ENCODE peak calls at places on chromosomes 12 and 14, in ten cellular contexts. L is endothelial cell of umbilical vein, A is HCT116, Y is K562, G is GM23338, Z is transverse colon, S is sigmoid colon, M is HL-60, T is GM12878, X is SK-N-SH. B is an unnamed sample.

GRCh38 chr12:73678335-73678734 is 859.3 kb upstream of the ATXN7L3B start:
- DNase-seq in L (no peak), A (no peak), Y (no peak), G (no peak), Z (no peak), S (no peak), M (no peak), T (no peak), X (no peak), B (no peak)

GRCh38 chr12:91327889-91328288 is 145.3 kb upstream of the DCN start:
- DNase-seq in L (no peak), A (no peak), Y (no peak), G (no peak), Z (no peak), S (no peak), M (no peak), T (no peak), X (no peak), B (no peak)

GRCh38 chr14:68285421-68286179 is 466.0 kb downstream of the RAD51B start:
- DNase-seq in L (no peak), A (no peak), Y (no peak), G (no peak), Z (peak), S (no peak), M (peak), T (peak), X (no peak), B (peak)

GRCh38 chr12:45235087-45236025 is 19.5 kb downstream of the ANO6 start:
- DNase-seq in L (peak), A (peak), Y (no peak), G (peak), Z (no peak), S (peak), M (peak), T (no peak), X (no peak), B (peak)

GRCh38 chr12:79690606-79691298 is at the start of gene PAWR:
- DNase-seq in L (peak), A (peak), Y (no peak), G (peak), Z (peak), S (peak), M (no peak), T (no peak), X (peak), B (peak)

GRCh38 chr12:114888458-114888857 is 204.5 kb upstream of the TBX3 start:
- DNase-seq in L (no peak), A (no peak), Y (no peak), G (no peak), Z (peak), S (no peak), M (no peak), T (no peak), X (no peak), B (no peak)

GRCh38 chr12:3236345-3237153 is 159.4 kb downstream of the TSPAN9 start:
- DNase-seq in L (peak), A (peak), Y (peak), G (peak), Z (peak), S (no peak), M (no peak), T (no peak), X (peak), B (no peak)

GRCh38 chr12:79082595-79082994 is 218.0 kb downstream of the SYT1 start:
- DNase-seq in L (no peak), A (no peak), Y (no peak), G (peak), Z (no peak), S (no peak), M (no peak), T (no peak), X (no peak), B (no peak)

DNA sequence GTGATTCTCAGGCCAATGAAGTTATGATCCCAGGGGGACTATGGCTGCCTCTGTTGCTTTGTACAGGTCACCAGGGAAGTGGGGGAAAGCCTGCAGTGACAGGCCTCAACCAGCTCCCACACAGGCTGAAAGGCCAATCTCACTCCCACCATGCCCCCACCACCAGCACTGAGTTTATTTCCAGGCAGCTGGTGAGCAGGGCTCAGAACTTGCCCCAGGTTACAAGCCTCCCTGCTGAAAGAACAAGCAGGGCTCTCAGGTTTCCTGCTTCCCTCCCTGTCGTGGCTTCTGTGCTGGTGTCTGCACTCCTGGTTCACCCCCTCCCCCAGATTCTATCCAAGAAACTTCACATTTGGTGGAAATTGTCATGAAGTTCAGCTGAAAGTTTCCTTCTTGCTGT is 260.3 kb downstream of the CCDC59 start:
- DNase-seq in L (no peak), A (no peak), Y (no peak), G (no peak), Z (no peak), S (no peak), M (no peak), T (no peak), X (no peak), B (no peak)
- TF ChIP-seq CTCF in L (no peak), A (no peak), Y (no peak), G (no peak), Z (no peak), S (no peak), M (no peak), T (no peak), X (no peak), B (no peak)

DNA sequence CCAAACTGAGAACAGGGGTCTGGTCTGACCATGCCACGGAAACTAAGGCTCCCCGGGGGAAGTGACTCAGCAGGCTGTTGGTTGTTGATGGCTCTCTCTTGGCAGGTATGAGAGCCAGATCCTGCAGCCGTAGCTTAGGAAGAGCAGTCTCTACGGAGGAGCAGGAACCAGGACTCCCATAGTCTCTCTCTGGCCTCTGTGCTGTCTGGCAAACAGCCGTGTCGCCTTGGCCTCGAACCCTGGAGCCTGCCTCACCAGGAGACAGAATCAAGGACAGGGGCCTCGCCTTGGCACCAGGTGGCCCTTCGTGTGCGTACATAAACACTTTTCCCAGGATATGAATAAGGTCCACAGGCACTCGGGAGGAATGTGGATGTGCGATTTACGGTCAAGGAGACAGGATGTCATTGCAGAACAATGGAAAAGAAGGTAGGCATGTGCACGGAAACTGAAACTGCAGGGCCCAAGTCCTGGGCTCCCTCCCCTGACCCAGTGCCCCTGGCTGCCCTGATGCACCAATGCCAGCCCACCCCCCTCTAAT is 7.9 kb downstream of the VWF start:
- DNase-seq in L (peak), A (no peak), Y (no peak), G (no peak), Z (no peak), S (no peak), M (no peak), T (no peak), X (no peak), B (no peak)
- TF ChIP-seq POLR2AphosphoS5 in L (peak), A (no peak), Y (no peak), G (no peak), Z (no peak), S (no peak), M (no peak), T (no peak), X (no peak), B (peak)

DNA sequence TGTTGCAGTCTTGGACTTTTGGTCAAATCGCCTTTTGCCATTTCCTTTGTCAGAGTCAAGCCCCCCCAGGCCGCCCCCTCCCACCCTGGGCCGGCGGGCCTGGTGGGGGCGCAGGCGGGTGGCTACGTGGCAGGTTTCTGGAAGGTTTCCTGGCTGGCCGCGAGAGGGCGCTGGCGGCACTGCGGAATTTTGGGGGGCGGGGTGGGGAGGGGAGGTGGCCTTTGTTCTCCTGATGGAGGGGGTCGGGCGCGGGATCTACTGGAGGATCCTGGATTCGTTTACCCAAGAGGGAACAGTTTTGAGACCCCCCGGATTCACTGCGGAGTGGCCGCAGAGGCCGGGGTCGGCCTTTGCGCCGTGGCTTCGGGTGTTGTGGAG is 1.2 kb downstream of the MEG3 start:
- DNase-seq in L (peak), A (no peak), Y (no peak), G (no peak), Z (no peak), S (no peak), M (no peak), T (no peak), X (no peak), B (no peak)
- TF ChIP-seq CTCF in L (peak), A (no peak), Y (no peak), G (peak), Z (no peak), S (no peak), M (no peak), T (peak), X (no peak), B (no peak)

DNA sequence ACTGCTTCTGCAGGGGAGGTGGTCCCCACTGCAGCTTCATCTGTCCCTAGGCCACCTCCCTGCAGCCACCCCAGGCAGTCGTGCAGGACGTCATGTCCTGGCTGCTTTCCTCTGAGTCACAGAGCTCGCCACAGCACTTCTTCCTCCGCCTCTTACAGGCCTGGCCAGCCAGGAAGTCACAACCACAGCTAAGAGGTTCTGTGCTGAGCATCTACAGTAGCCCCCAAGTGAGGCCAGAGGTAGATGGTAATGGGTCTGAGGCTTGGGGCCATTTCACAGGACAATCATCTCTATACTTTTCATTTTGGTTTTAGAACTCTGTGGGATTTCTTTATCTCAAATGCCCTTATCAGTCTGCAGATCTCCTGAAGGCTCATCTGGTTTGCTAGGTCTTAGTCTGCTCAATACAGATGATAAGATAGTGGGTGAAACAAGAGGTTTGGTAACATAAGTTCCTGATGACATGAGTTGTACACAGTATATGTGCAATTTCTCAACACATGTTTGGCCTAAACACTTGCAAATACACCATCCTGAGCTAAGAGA is 106.4 kb downstream of the ARF6 start:
- DNase-seq in L (peak), A (peak), Y (no peak), G (no peak), Z (peak), S (peak), M (peak), T (no peak), X (peak), B (no peak)
- TF ChIP-seq POLR2AphosphoS5 in L (peak), A (peak), Y (no peak), G (no peak), Z (peak), S (no peak), M (no peak), T (peak), X (no peak), B (peak)

GRCh38 chr14:59190372-59190771 is 1.9 kb downstream of the DAAM1 start:
- DNase-seq in L (no peak), A (no peak), Y (peak), G (peak), Z (peak), S (no peak), M (peak), T (no peak), X (peak), B (no peak)
- TF ChIP-seq CTCF in L (no peak), A (peak), Y (no peak), G (peak), Z (no peak), S (no peak), M (no peak), T (peak), X (peak), B (no peak)

GRCh38 chr14:70567791-70568190 is 32.7 kb downstream of the MED6 start:
- DNase-seq in L (peak), A (peak), Y (peak), G (peak), Z (no peak), S (no peak), M (peak), T (no peak), X (peak), B (no peak)
- TF ChIP-seq POLR2AphosphoS5 in L (no peak), A (no peak), Y (no peak), G (no peak), Z (no peak), S (no peak), M (no peak), T (no peak), X (no peak), B (no peak)

GRCh38 chr14:50668008-50668851 is at the start of gene SAV1:
- DNase-seq in L (peak), A (peak), Y (peak), G (peak), Z (peak), S (peak), M (peak), T (no peak), X (peak), B (peak)

GRCh38 chr14:50666772-50667490 is 1.2 kb downstream of the SAV1 start:
- DNase-seq in L (peak), A (no peak), Y (no peak), G (peak), Z (peak), S (peak), M (peak), T (no peak), X (peak), B (no peak)

GRCh38 chr14:50669441-50669986 is 1.4 kb upstream of the SAV1 start:
- DNase-seq in L (peak), A (no peak), Y (no peak), G (peak), Z (no peak), S (no peak), M (no peak), T (no peak), X (no peak), B (no peak)

GRCh38 chr14:50668852-50669194 is 717 bp upstream of the SAV1 start:
- DNase-seq in L (no peak), A (no peak), Y (no peak), G (no peak), Z (no peak), S (no peak), M (no peak), T (no peak), X (no peak), B (no peak)

GRCh38 chr14:50667491-50668007 is 557 bp downstream of the SAV1 start:
- DNase-seq in L (no peak), A (no peak), Y (peak), G (peak), Z (peak), S (peak), M (no peak), T (no peak), X (peak), B (no peak)
- TF ChIP-seq CTCF in L (no peak), A (no peak), Y (no peak), G (peak), Z (no peak), S (no peak), M (no peak), T (no peak), X (peak), B (no peak)

DNA sequence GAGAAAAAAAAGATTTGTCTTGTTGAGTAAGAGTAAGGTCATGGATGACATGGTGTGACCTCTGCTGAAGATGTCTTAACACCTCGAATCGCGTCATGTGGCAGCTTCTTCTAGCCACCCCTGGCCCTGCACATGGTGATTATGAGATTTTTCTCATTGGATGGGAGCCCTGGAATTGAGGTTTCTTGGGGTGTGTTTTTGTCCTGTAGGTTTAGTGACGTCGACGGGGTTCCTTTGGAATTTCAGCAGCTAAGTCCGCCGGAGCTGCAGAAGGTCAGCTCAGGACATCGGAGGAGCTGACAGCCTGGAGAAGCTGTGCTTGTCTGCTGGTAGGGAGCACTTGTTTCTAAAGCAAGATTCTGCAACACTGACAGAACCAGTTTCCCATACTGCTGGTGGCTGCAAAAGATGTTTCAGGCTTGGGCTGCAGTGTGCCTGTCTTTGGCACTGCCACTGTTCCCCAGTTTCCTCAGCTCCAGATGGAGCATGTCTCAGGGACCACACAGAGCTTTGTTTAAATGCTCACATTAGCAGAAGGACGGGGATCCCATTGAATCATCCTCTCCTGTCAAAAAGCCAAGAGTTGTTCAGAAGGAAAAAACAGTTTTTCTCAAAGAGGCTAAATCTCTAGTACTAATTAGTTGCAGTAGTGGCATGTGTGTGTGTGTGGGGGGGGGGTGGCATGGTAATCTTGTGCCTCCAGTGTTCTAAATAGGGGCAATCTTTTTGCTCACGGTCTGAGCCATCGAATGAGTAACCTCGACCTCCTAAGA is 5.2 kb upstream of the FOS start:
- DNase-seq in L (no peak), A (no peak), Y (no peak), G (no peak), Z (peak), S (peak), M (no peak), T (no peak), X (no peak), B (no peak)
- TF ChIP-seq POLR2AphosphoS5 in L (no peak), A (no peak), Y (no peak), G (no peak), Z (peak), S (no peak), M (no peak), T (no peak), X (no peak), B (peak)

B was measured in upper lobe of left lung.